ENCODE peak calls at places on chromosomes 5 and 9, in eight cellular contexts. F, G, O, W, T, M, I and K are unnamed samples. For H3K4me1, the result is how much of the 10 kb centered on the place peaks cover.

GRCh38 chr9:126919193-126919592 is 4.6 kb downstream of the RALGPS1 start:
- DNase-seq in F (no peak), G (no peak), O (no peak), W (no peak), T (no peak), M (no peak), I (no peak), K (no peak)

GRCh38 chr5:95304706-95305105 is 19.8 kb upstream of the MCTP1 start:
- DNase-seq in F (no peak), G (no peak), O (no peak), W (no peak), T (no peak), M (no peak), I (no peak), K (no peak)

GRCh38 chr5:135450957-135451356 is 1.2 kb downstream of the TIFAB start:
- DNase-seq in F (no peak), G (no peak), O (no peak), W (no peak), T (no peak), M (no peak), I (no peak), K (no peak)

GRCh38 chr9:117407436-117408022 is 7.3 kb downstream of the ASTN2 start:
- DNase-seq in F (no peak), G (no peak), O (no peak), W (no peak), T (no peak), M (no peak), I (no peak), K (no peak)

GRCh38 chr9:12631866-12632265 is 61.3 kb upstream of the TYRP1 start:
- DNase-seq in F (no peak), G (no peak), O (no peak), W (no peak), T (no peak), M (no peak), I (no peak), K (no peak)

GRCh38 chr5:143471666-143472411 is 68.4 kb upstream of the NR3C1 start:
- DNase-seq in F (no peak), G (no peak), O (peak), W (no peak), T (no peak), M (no peak), I (no peak), K (no peak)

GRCh38 chr5:110899566-110900412 is 161.0 kb downstream of the SLC25A46 start:
- DNase-seq in F (no peak), G (no peak), O (peak), W (peak), T (no peak), M (no peak), I (no peak), K (no peak)

GRCh38 chr9:110115341-110115820 is 92.6 kb downstream of the C9orf152 start:
- DNase-seq in F (no peak), G (no peak), O (peak), W (peak), T (no peak), M (peak), I (no peak), K (peak)

GRCh38 chr5:651296-652022 is 39.3 kb downstream of the CEP72 start:
- DNase-seq in F (no peak), G (no peak), O (no peak), W (no peak), T (no peak), M (peak), I (no peak), K (no peak)

GRCh38 chr9:111957856-111958631 is 61.4 kb downstream of the UGCG start:
- DNase-seq in F (peak), G (no peak), O (peak), W (peak), T (no peak), M (no peak), I (no peak), K (no peak)

GRCh38 chr5:41772071-41772470 is 98.2 kb downstream of the OXCT1 start:
- DNase-seq in F (no peak), G (no peak), O (no peak), W (no peak), T (no peak), M (no peak), I (no peak), K (no peak)

GRCh38 chr5:77390795-77391194 is 101.3 kb downstream of the WDR41 start:
- DNase-seq in F (no peak), G (no peak), O (peak), W (peak), T (no peak), M (no peak), I (no peak), K (no peak)

GRCh38 chr9:2676466-2676865 is 40.8 kb upstream of the KCNV2 start:
- DNase-seq in F (no peak), G (no peak), O (no peak), W (no peak), T (no peak), M (no peak), I (no peak), K (no peak)

GRCh38 chr5:154368041-154368800 is 77.6 kb upstream of the SAP30L start:
- DNase-seq in F (no peak), G (peak), O (peak), W (peak), T (no peak), M (peak), I (peak), K (no peak)

GRCh38 chr5:180689071-180689694 is 39.8 kb upstream of the FLT4 start:
- DNase-seq in F (peak), G (no peak), O (no peak), W (no peak), T (no peak), M (no peak), I (no peak), K (no peak)

GRCh38 chr5:61330879-61331406 is 1.1 kb upstream of the ZSWIM6 start:
- DNase-seq in F (peak), G (peak), O (peak), W (peak), T (peak), M (peak), I (peak), K (peak)

GRCh38 chr5:61330341-61330878 is 1.6 kb upstream of the ZSWIM6 start:
- DNase-seq in F (peak), G (peak), O (peak), W (peak), T (no peak), M (peak), I (peak), K (peak)

GRCh38 chr5:61327761-61328753 is 4.0 kb upstream of the ZSWIM6 start:
- DNase-seq in F (no peak), G (no peak), O (peak), W (peak), T (no peak), M (no peak), I (peak), K (no peak)

GRCh38 chr5:61329729-61330128 is 2.3 kb upstream of the ZSWIM6 start:
- DNase-seq in F (no peak), G (no peak), O (peak), W (no peak), T (no peak), M (no peak), I (peak), K (no peak)

DNA sequence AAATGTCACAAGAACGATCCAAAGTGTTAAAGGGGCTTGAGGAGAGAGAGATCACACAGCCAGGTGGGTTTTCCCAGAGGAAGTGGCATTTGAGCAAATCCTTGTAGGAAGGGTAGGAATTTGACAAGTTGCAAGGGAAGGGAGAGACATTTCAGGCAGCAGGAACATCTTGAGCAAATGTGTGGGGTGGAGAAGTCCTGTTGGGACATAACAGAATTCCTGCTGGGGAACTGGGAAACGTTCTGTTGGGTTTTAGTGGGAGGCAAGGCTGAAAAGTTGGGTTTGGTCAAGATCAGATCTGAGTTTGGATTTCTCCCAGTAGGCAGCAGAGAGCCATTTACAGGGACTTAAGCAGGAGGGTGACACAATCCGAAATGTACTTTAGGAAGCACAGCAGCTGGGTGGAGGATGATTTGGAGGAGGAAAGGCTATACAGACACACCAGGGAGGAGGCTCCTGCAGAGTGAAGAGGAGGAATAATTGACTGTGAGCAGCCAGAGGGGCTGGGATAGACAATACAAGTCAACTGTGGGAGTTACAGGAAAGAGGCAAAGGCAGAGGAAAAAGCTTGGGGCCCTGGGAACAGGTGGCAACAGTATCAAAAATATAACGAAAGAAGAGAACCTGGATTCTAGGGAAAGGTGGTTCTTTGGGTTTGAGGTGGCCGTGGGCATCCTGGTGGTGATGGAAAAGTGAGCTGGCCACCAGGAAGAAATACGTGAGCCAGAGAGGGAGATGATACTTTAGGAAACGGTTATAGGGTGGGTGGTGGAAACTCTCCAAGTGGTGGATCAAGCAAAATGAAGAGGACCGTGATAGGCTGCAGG is 3.1 kb upstream of the ZSWIM6 start:
- DNase-seq in F (no peak), G (no peak), O (no peak), W (no peak), T (no peak), M (no peak), I (peak), K (no peak)
- H3K4me3 ChIP-seq in F (no peak), G (no peak), O (no peak), W (no peak), T (peak), M (peak), I (peak), K (no peak)

DNA sequence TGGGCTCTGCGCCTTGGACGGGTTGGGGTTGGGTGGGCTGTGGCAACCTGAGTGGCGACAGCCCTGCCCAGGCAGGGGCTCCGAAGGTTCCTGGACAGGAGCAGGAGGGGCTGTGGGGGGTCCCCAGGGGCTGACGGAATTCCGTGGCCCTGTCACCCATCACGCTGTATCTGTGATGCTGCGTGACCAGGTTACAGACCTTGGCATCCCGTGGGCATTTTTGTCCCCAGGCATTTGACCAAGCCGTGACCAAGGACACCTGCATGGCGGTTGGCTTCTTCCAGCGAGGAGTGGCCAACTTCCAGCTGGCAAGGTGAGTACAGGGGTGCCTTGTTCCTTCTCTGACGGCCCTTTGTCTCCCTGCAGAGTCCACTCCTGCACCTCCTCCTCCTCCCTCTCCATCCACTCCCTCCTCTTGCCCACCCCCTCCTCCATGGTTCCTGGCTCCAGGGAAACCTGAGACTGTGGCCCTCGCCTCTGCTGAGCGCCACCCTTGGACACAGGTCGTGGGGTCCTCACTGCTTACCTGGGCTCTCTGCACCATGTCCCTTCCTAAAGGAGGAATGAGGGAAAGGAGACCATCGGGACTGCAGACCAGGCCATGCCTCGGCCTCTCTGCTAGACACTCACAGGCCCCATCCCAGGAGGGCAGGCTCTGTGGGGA is 3.0 kb downstream of the NOXA1 start:
- DNase-seq in F (no peak), G (no peak), O (no peak), W (no peak), T (no peak), M (no peak), I (no peak), K (peak)
- H3K4me1 ChIP-seq in F (under half), G (under half), O (under half), W (under half), T (half or more), M (under half), I (under half), K (under half)

DNA sequence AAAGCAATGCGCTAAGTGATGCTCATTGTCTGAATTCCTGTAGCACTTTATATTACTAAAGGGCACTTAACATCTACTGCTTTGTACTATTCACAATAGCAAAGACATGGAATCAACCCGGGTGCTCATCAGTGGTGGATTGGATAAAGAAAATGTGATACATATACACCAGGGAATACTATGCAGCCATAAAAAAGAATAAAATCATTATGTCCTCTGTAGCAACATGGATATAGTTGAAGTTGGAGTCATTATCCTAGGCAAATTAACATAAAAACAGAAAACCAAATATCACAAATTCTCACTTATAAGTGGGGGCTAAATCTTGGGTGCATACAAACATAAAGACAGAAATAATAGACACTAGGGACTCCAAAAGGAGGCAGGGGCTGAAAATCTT is 308.3 kb downstream of the TRPM3 start:
- DNase-seq in F (no peak), G (no peak), O (no peak), W (no peak), T (no peak), M (no peak), I (no peak), K (no peak)
- H3K4me3 ChIP-seq in F (no peak), G (no peak), O (no peak), W (no peak), T (no peak), M (no peak), I (no peak), K (no peak)

DNA sequence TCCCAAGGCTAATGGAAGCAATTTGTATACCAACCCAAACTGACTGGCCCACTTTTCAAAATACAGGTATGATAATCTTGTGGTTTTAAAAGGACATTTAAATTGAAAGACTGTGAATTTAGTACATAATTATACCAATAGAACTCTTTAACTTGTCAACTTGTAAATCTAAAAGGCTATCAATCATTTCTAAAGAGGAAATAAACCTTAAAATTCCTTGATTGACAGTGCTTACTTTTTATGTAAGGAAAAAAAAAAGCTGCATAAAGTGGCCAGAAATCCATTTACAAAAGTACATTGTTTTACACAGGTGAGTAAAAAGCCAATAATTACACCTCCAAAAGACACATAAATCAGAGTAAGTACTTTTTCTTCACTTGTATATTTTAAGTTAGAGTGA is 367.4 kb downstream of the EBF1 start:
- DNase-seq in F (no peak), G (no peak), O (no peak), W (no peak), T (no peak), M (no peak), I (no peak), K (no peak)
- H3K4me1 ChIP-seq in F (under half), G (under half), O (under half), W (under half), T (under half), M (under half), I (under half), K (under half)

GRCh38 chr9:129222691-129223218 is 44.7 kb upstream of the IER5L start:
- DNase-seq in F (no peak), G (no peak), O (no peak), W (no peak), T (no peak), M (no peak), I (no peak), K (no peak)

GRCh38 chr9:129223551-129224208 is 45.6 kb upstream of the IER5L start:
- DNase-seq in F (no peak), G (no peak), O (no peak), W (no peak), T (no peak), M (no peak), I (no peak), K (no peak)

GRCh38 chr9:129220771-129221170 is 42.7 kb upstream of the IER5L start:
- DNase-seq in F (no peak), G (no peak), O (no peak), W (no peak), T (no peak), M (no peak), I (no peak), K (no peak)

GRCh38 chr9:129221233-129221632 is 43.2 kb upstream of the IER5L start:
- DNase-seq in F (peak), G (no peak), O (no peak), W (no peak), T (no peak), M (no peak), I (no peak), K (no peak)

DNA sequence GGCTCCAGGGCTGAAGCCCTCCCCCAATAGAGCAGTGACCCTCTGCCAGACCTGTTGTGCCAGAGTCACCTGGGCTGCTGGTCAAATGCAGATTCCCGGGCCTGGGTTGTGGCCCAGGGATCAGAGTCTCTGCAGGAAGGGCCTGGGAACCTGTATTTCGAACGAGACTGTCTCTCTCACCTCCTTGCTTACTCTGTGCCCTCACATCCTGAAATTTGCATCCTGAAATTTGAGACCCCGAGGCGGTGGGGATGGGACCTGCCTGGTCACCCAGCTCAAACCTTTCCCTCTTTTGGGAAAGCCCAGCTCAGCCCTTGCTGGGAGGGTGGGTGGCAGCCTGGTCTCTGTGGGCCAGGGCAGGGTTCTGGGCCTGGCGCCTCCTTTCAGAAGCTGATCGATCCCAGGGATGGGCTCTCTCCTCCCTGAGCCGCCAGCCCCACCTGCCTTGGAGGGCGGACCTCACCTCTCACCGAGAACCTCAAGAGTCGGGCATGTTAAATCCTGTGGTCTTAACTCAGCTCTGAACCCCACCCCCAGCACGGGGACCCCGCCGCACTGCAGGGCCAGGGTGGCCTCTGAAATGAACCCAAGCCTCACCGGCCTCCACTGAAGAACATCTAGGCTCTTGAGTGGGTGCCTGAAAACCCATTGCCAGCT is 44.0 kb upstream of the IER5L start:
- DNase-seq in F (no peak), G (no peak), O (no peak), W (no peak), T (no peak), M (no peak), I (peak), K (no peak)
- H3K4me3 ChIP-seq in F (no peak), G (no peak), O (no peak), W (no peak), T (no peak), M (no peak), I (no peak), K (no peak)

DNA sequence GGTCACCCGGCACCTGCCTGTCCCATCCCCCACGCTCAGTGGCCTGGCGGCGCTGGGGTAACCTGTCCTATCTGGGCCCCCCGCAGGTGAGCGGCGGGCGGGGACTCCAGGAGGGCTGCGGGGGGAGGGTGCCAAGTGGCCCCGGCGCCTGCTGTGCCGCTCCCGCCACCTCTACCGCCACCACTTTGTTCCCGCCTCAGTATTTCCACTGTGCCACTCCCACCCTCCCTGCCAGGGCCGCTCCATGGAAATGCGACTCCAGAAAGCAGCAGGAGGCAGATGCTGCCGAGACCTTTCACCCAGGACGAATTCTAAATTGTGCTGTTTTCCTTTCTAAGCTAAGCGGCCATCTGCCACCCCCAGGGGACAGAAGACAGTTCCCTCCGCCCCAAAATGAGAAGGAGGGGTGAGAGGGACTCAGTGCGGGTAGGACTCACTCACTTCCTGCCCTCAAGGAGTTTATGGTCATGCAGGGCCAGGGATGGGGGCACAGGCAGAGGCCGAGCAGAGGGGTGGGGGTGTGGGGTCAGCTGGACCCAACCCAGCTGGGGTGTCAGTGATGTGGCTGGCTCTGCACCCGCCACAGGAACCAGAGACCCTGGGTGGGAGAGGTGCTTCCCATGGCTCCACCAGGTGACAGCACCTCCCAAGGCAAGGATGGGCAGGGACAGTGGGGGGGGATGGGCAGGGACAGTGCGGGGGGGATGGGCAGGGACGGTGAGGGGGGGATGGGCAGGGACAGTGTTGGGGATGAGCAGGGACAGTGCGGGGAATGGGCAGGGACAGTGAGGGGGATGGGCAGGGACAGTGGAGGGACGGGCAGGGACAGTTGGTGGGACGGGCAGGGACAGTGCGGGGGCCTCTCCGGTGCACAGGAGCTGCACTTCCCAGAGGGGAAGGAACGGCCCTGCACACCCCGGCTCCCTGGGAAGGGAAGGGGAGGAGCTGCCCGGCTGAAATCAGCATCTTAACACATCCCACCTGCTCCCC is 17.8 kb downstream of the NOTCH1 start:
- DNase-seq in F (no peak), G (no peak), O (peak), W (no peak), T (no peak), M (no peak), I (peak), K (no peak)
- H3K4me1 ChIP-seq in F (under half), G (under half), O (under half), W (under half), T (half or more), M (half or more), I (under half), K (half or more)